ENCODE peak calls at places on chromosomes 2 and 18, in six cellular contexts. U, I, C, O, N and K are unnamed samples.

GRCh38 chr2:137838255-137839092 is 125.8 kb upstream of the HNMT start:
- DNase-seq in U (no peak), C (no peak), O (no peak), I (peak; percentile 49), N (no peak), K (no peak)

GRCh38 chr18:38007931-38008330 is 442.3 kb upstream of the CELF4 start:
- DNase-seq in O (no peak), C (no peak), U (no peak), I (no peak), N (no peak), K (no peak)

GRCh38 chr2:200089040-200089755 is 133.8 kb downstream of the MAIP1 start:
- DNase-seq in O (no peak), C (no peak), N (no peak), U (no peak), I (peak; percentile 37), K (no peak)

GRCh38 chr18:62554083-62554815 is 31.4 kb downstream of the ZCCHC2 start:
- DNase-seq in N (no peak), I (no peak), U (no peak), C (no peak), O (no peak), K (no peak)

GRCh38 chr2:190344275-190344827 is 962 bp downstream of the INPP1 start:
- DNase-seq in I (no peak), U (peak; percentile 47), N (no peak), O (no peak), C (no peak), K (no peak)

GRCh38 chr2:158665536-158666302 is 129.4 kb upstream of the DAPL1 start:
- DNase-seq in U (no peak), O (no peak), I (peak; percentile 63), N (no peak), C (no peak), K (no peak)

GRCh38 chr2:223494496-223494895 is 107.7 kb downstream of the SCG2 start:
- DNase-seq in U (no peak), N (no peak), I (no peak), O (no peak), C (no peak), K (no peak)

GRCh38 chr2:117057021-117057420 is 757.5 kb upstream of the DDX18 start:
- DNase-seq in C (no peak), U (no peak), I (no peak), N (no peak), O (no peak), K (no peak)

GRCh38 chr2:10911291-10912075 is at the start of gene KCNF1:
- DNase-seq in U (no peak), N (peak; percentile 86), O (no peak), I (peak; percentile 24), C (no peak), K (no peak)

GRCh38 chr2:178873912-178874311 is 66.7 kb upstream of the TTN start:
- DNase-seq in U (no peak), O (no peak), N (no peak), I (no peak), C (no peak), K (no peak)